ENCODE peak calls at places on chromosomes 13 and 19, in five cellular contexts. One of them, this sample, is unnamed.

GRCh38 chr13:19772306-19772705 is 10.4 kb downstream of the PSPC1 start:
- DNase-seq in ascending aorta: peak
- DNase-seq in astrocyte: peak
- DNase-seq in natural killer cell: no peak
- DNase-seq in cardiac muscle cell: no peak
- DNase-seq in this sample: no peak

GRCh38 chr19:16134510-16134909 is 9.0 kb upstream of the HSH2D start:
- DNase-seq in ascending aorta: no peak
- DNase-seq in astrocyte: no peak
- DNase-seq in natural killer cell: no peak
- DNase-seq in cardiac muscle cell: no peak
- DNase-seq in this sample: no peak

GRCh38 chr13:73451120-73452029 is 392.6 kb downstream of the KLF5 start:
- DNase-seq in ascending aorta: no peak
- DNase-seq in astrocyte: no peak
- DNase-seq in natural killer cell: no peak
- DNase-seq in cardiac muscle cell: no peak
- DNase-seq in this sample: no peak

GRCh38 chr19:18046066-18046718 is 38.2 kb downstream of the ARRDC2 start:
- DNase-seq in ascending aorta: no peak
- DNase-seq in astrocyte: peak
- DNase-seq in natural killer cell: no peak
- DNase-seq in cardiac muscle cell: peak
- DNase-seq in this sample: no peak

GRCh38 chr19:9793051-9793591 is 24.6 kb upstream of the ZNF846 start:
- DNase-seq in ascending aorta: peak
- DNase-seq in astrocyte: peak
- DNase-seq in natural killer cell: no peak
- DNase-seq in cardiac muscle cell: peak
- DNase-seq in this sample: peak

GRCh38 chr13:77833331-77833863 is 85.2 kb downstream of the EDNRB start:
- DNase-seq in ascending aorta: no peak
- DNase-seq in astrocyte: peak
- DNase-seq in natural killer cell: no peak
- DNase-seq in cardiac muscle cell: peak
- DNase-seq in this sample: peak

GRCh38 chr13:51152713-51153112 is 41.6 kb upstream of the C13orf42 start:
- DNase-seq in ascending aorta: no peak
- DNase-seq in astrocyte: no peak
- DNase-seq in natural killer cell: no peak
- DNase-seq in cardiac muscle cell: no peak
- DNase-seq in this sample: no peak

GRCh38 chr13:36981156-36981743 is 17.9 kb downstream of the ALG5 start:
- DNase-seq in ascending aorta: no peak
- DNase-seq in astrocyte: peak
- DNase-seq in natural killer cell: no peak
- DNase-seq in cardiac muscle cell: peak
- DNase-seq in this sample: no peak

GRCh38 chr13:87403748-87404432 is 267.3 kb upstream of the SLITRK5 start:
- DNase-seq in ascending aorta: no peak
- DNase-seq in astrocyte: no peak
- DNase-seq in natural killer cell: no peak
- DNase-seq in cardiac muscle cell: no peak
- DNase-seq in this sample: no peak

GRCh38 chr19:16207490-16208025 is 9.8 kb downstream of the AP1M1 start:
- DNase-seq in ascending aorta: no peak
- DNase-seq in astrocyte: no peak
- DNase-seq in natural killer cell: no peak
- DNase-seq in cardiac muscle cell: no peak
- DNase-seq in this sample: peak

GRCh38 chr19:48611872-48612271 is 3.0 kb downstream of the FAM83E start:
- DNase-seq in ascending aorta: no peak
- DNase-seq in astrocyte: no peak
- DNase-seq in natural killer cell: no peak
- DNase-seq in cardiac muscle cell: no peak
- DNase-seq in this sample: no peak

GRCh38 chr19:47226426-47227346 is 4.3 kb downstream of the BBC3 start:
- DNase-seq in ascending aorta: peak
- DNase-seq in astrocyte: peak
- DNase-seq in natural killer cell: peak
- DNase-seq in cardiac muscle cell: peak
- DNase-seq in this sample: peak

GRCh38 chr13:110779046-110779445 is 65.5 kb downstream of the ING1 start:
- DNase-seq in ascending aorta: no peak
- DNase-seq in astrocyte: no peak
- DNase-seq in natural killer cell: no peak
- DNase-seq in cardiac muscle cell: no peak
- DNase-seq in this sample: no peak

GRCh38 chr13:36193151-36193855 is 21.1 kb downstream of the SOHLH2 start:
- DNase-seq in ascending aorta: no peak
- DNase-seq in astrocyte: peak
- DNase-seq in natural killer cell: no peak
- DNase-seq in cardiac muscle cell: peak
- DNase-seq in this sample: no peak

GRCh38 chr19:39497850-39498261 is 891 bp upstream of the DLL3 start:
- DNase-seq in ascending aorta: no peak
- DNase-seq in astrocyte: peak
- DNase-seq in natural killer cell: no peak
- DNase-seq in cardiac muscle cell: peak
- DNase-seq in this sample: no peak

GRCh38 chr19:18588611-18589379 is at the start of gene REX1BD:
- DNase-seq in ascending aorta: peak
- DNase-seq in astrocyte: peak
- DNase-seq in natural killer cell: peak
- DNase-seq in cardiac muscle cell: peak
- DNase-seq in this sample: peak

GRCh38 chr13:73429691-73430090 is 370.9 kb downstream of the KLF5 start:
- DNase-seq in ascending aorta: no peak
- DNase-seq in astrocyte: peak
- DNase-seq in natural killer cell: no peak
- DNase-seq in cardiac muscle cell: peak
- DNase-seq in this sample: no peak

GRCh38 chr19:41795031-41795461 is 1.3 kb upstream of the CEACAM3 start:
- DNase-seq in ascending aorta: no peak
- DNase-seq in astrocyte: no peak
- DNase-seq in natural killer cell: peak
- DNase-seq in cardiac muscle cell: peak
- DNase-seq in this sample: peak

GRCh38 chr19:18202759-18203407 is 959 bp downstream of the RAB3A start:
- DNase-seq in ascending aorta: no peak
- DNase-seq in astrocyte: no peak
- DNase-seq in natural killer cell: peak
- DNase-seq in cardiac muscle cell: peak
- DNase-seq in this sample: no peak

GRCh38 chr19:51372649-51373504 is at the start of gene NKG7:
- DNase-seq in ascending aorta: no peak
- DNase-seq in astrocyte: no peak
- DNase-seq in natural killer cell: peak
- DNase-seq in cardiac muscle cell: no peak
- DNase-seq in this sample: no peak

GRCh38 chr13:24511824-24512207 is 762 bp downstream of the PARP4 start:
- DNase-seq in ascending aorta: no peak
- DNase-seq in astrocyte: no peak
- DNase-seq in natural killer cell: no peak
- DNase-seq in cardiac muscle cell: no peak
- DNase-seq in this sample: no peak

GRCh38 chr19:58296086-58296485 is 9.1 kb upstream of the ERVK3-1 start:
- DNase-seq in ascending aorta: no peak
- DNase-seq in astrocyte: no peak
- DNase-seq in natural killer cell: no peak
- DNase-seq in cardiac muscle cell: peak
- DNase-seq in this sample: no peak

GRCh38 chr13:32117696-32118095 is 86.1 kb downstream of the FRY start:
- DNase-seq in ascending aorta: peak
- DNase-seq in astrocyte: no peak
- DNase-seq in natural killer cell: no peak
- DNase-seq in cardiac muscle cell: no peak
- DNase-seq in this sample: peak

GRCh38 chr19:49362048-49362925 is at the start of gene TEAD2:
- DNase-seq in ascending aorta: peak
- DNase-seq in astrocyte: peak
- DNase-seq in natural killer cell: no peak
- DNase-seq in cardiac muscle cell: peak
- DNase-seq in this sample: no peak

GRCh38 chr13:96020155-96020575 is 33.0 kb downstream of the UGGT2 start:
- DNase-seq in ascending aorta: no peak
- DNase-seq in astrocyte: peak
- DNase-seq in natural killer cell: no peak
- DNase-seq in cardiac muscle cell: peak
- DNase-seq in this sample: no peak

DNA sequence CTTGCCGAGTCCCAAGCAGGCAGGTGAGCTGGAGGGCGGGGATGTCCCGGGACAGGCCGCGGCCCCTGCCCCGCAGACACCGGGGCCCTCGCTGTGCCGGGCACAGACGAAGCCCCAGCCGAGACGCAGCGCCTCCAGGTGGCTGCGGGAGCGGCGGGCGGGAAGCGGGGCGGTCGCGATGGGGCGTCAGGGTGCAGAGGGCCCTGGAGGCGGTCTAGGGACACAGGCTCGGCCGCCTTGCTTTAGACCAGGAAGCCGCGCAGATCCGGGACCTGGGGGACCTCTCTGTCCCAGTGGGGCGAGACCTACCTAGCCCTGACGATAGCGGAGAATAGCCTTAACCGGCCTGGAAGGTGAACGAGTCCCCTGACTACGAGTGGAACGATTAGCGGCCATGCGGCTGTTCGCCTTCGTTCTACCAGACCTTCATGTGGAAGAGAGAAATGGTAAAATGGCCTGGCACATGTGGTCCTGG is 4.2 kb upstream of the ZNF564 start:
- DNase-seq in ascending aorta: no peak
- DNase-seq in astrocyte: no peak
- DNase-seq in natural killer cell: no peak
- DNase-seq in cardiac muscle cell: no peak
- DNase-seq in this sample: no peak
- TF ChIP-seq CTCF in ascending aorta: no peak
- TF ChIP-seq CTCF in astrocyte: no peak
- TF ChIP-seq CTCF in natural killer cell: no peak
- TF ChIP-seq CTCF in cardiac muscle cell: peak
- TF ChIP-seq CTCF in this sample: no peak

GRCh38 chr19:11970174-11970573 is 5.3 kb downstream of the ZNF763 start:
- DNase-seq in ascending aorta: no peak
- DNase-seq in astrocyte: no peak
- DNase-seq in natural killer cell: no peak
- DNase-seq in cardiac muscle cell: no peak
- DNase-seq in this sample: no peak

GRCh38 chr19:11963566-11964355 is 1.1 kb upstream of the ZNF763 start:
- DNase-seq in ascending aorta: peak
- DNase-seq in astrocyte: no peak
- DNase-seq in natural killer cell: peak
- DNase-seq in cardiac muscle cell: peak
- DNase-seq in this sample: peak

GRCh38 chr19:11964858-11965645 is at the start of gene ZNF763:
- DNase-seq in ascending aorta: peak
- DNase-seq in astrocyte: peak
- DNase-seq in natural killer cell: peak
- DNase-seq in cardiac muscle cell: peak
- DNase-seq in this sample: peak

DNA sequence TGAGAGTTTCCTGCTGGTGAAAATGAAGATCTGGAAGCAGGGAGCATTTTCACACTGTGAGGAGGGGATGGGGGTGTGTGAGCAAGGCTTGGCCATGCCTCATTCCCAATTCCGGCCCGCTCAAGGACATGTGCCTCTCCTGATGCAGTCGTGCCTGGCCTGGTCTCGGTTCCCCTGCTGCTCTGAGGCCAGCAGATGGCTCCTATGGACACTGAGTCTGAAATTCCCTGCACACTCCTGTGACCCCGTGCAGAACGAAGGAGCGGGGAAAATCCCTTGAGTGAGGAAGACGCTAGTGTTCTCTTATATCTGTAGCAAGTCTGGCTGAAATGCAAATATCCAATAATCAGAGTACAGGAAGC is 363 bp upstream of the ZNF763 start:
- DNase-seq in ascending aorta: no peak
- DNase-seq in astrocyte: no peak
- DNase-seq in natural killer cell: no peak
- DNase-seq in cardiac muscle cell: no peak
- DNase-seq in this sample: no peak
- TF ChIP-seq CTCF in ascending aorta: peak
- TF ChIP-seq CTCF in astrocyte: no peak
- TF ChIP-seq CTCF in natural killer cell: no peak
- TF ChIP-seq CTCF in cardiac muscle cell: peak
- TF ChIP-seq CTCF in this sample: no peak

GRCh38 chr19:44988896-44989563 is 12.2 kb upstream of the RELB start:
- DNase-seq in ascending aorta: peak
- DNase-seq in astrocyte: peak
- DNase-seq in natural killer cell: peak
- DNase-seq in cardiac muscle cell: peak
- DNase-seq in this sample: no peak
- TF ChIP-seq CTCF in ascending aorta: peak
- TF ChIP-seq CTCF in astrocyte: peak
- TF ChIP-seq CTCF in natural killer cell: peak
- TF ChIP-seq CTCF in cardiac muscle cell: peak
- TF ChIP-seq CTCF in this sample: peak

GRCh38 chr13:23510544-23510916 is 59.7 kb upstream of the TNFRSF19 start:
- DNase-seq in ascending aorta: no peak
- DNase-seq in astrocyte: no peak
- DNase-seq in natural killer cell: no peak
- DNase-seq in cardiac muscle cell: peak
- DNase-seq in this sample: no peak

GRCh38 chr13:23513460-23513859 is 56.8 kb upstream of the TNFRSF19 start:
- DNase-seq in ascending aorta: no peak
- DNase-seq in astrocyte: no peak
- DNase-seq in natural killer cell: no peak
- DNase-seq in cardiac muscle cell: peak
- DNase-seq in this sample: no peak

GRCh38 chr13:23509781-23510543 is 60.2 kb upstream of the TNFRSF19 start:
- DNase-seq in ascending aorta: no peak
- DNase-seq in astrocyte: peak
- DNase-seq in natural killer cell: no peak
- DNase-seq in cardiac muscle cell: peak
- DNase-seq in this sample: no peak

GRCh38 chr13:23512762-23513395 is 57.3 kb upstream of the TNFRSF19 start:
- DNase-seq in ascending aorta: no peak
- DNase-seq in astrocyte: no peak
- DNase-seq in natural killer cell: no peak
- DNase-seq in cardiac muscle cell: no peak
- DNase-seq in this sample: no peak

DNA sequence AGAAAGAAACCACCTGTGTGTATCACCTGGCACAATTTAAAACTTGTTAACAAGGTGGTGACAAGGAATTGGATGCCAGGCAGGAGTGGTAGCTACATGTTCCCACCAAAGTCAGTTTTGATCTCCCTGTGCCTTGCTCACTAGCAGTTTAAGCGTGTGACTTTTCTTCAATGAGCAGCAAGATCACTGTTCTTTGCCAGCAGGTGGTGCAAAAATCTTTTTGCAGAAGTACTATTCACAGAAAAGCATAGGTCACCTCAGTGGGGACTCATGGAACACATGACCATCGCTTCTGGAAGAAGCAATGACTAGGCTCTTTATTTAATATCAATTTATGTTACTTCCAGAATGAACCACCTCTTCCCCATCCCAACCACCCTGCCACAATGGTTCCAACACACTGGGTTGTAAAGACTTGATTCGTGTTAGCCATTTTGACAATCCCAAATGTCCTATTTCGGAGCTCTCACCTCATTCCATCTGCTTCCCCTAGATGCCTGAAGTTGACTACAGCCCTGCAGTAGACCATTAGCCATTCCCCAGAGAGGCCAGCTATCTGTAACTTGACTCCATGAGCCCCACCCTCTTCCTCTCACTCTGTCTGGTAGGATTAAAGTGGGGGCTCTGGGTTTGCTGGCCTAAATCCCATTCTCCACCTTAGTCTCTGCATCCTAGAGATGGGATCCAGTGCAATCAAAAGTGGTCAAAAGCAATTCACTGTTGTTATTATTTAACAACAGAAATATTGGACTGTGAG is 59.1 kb upstream of the TNFRSF19 start:
- DNase-seq in ascending aorta: no peak
- DNase-seq in astrocyte: peak
- DNase-seq in natural killer cell: no peak
- DNase-seq in cardiac muscle cell: peak
- DNase-seq in this sample: no peak
- TF ChIP-seq CTCF in ascending aorta: no peak
- TF ChIP-seq CTCF in astrocyte: peak
- TF ChIP-seq CTCF in natural killer cell: no peak
- TF ChIP-seq CTCF in cardiac muscle cell: peak
- TF ChIP-seq CTCF in this sample: no peak